ENCODE peak calls at places on chromosomes 3 and 15, in ten cellular contexts. E is iris pigment epithelial cell, V is renal cortical epithelial cell, Z is kidney, J is WTC11, H is cardiac septum, T is GM20000, O is posterior cingulate gyrus, N is RWPE1, Q is frontal cortex. A is an unnamed sample.

GRCh38 chr3:61922118-61922517 is 360.7 kb downstream of the PTPRG start:
- DNase-seq in V (no peak), H (no peak), Q (no peak), E (peak), N (no peak), J (no peak), O (no peak), Z (no peak), T (no peak), A (peak)

GRCh38 chr3:196632033-196632751 is 7.3 kb upstream of the NRROS start:
- DNase-seq in E (peak), H (peak), Z (peak), Q (peak), N (peak), O (peak), V (peak), T (peak), J (peak), A (peak)

GRCh38 chr3:108152261-108152660 is 61.4 kb upstream of the CD47 start:
- DNase-seq in Z (no peak), O (no peak), V (peak), N (no peak), E (no peak), Q (no peak), T (no peak), H (no peak), J (no peak), A (peak)

GRCh38 chr15:79198461-79198860 is 84.1 kb upstream of the ANKRD34C start:
- DNase-seq in Q (no peak), J (no peak), V (no peak), T (no peak), E (no peak), H (no peak), Z (no peak), N (no peak), O (no peak), A (no peak)

GRCh38 chr3:96996009-96996408 is 181.6 kb downstream of the EPHA6 start:
- DNase-seq in V (no peak), N (no peak), E (no peak), T (no peak), Q (no peak), Z (no peak), J (no peak), O (no peak), H (no peak), A (no peak)

GRCh38 chr3:56613016-56613415 is 56.0 kb downstream of the CCDC66 start:
- DNase-seq in J (no peak), Z (no peak), E (no peak), N (no peak), T (no peak), H (no peak), Q (no peak), O (no peak), V (no peak), A (no peak)

GRCh38 chr3:185667574-185667973 is 81.5 kb downstream of the SENP2 start:
- DNase-seq in H (no peak), N (no peak), T (no peak), O (no peak), Q (no peak), J (no peak), V (no peak), E (no peak), Z (no peak), A (no peak)

GRCh38 chr3:10997196-10997595 is 4.6 kb downstream of the SLC6A1 start:
- DNase-seq in V (no peak), O (no peak), J (no peak), Q (no peak), E (no peak), N (no peak), H (no peak), Z (no peak), T (no peak), A (no peak)

GRCh38 chr3:10374311-10374710 is 53.4 kb upstream of the SEC13 start:
- DNase-seq in O (no peak), J (no peak), N (no peak), E (no peak), T (no peak), Q (no peak), Z (no peak), H (no peak), V (no peak), A (no peak)

GRCh38 chr3:9862391-9863235 is 17.4 kb downstream of the CIDEC start:
- DNase-seq in V (no peak), H (no peak), E (peak), O (no peak), J (peak), T (peak), Q (no peak), Z (peak), N (no peak), A (no peak)

GRCh38 chr3:187368251-187368733 is at the start of gene RTP4:
- DNase-seq in E (peak), N (peak), O (peak), H (no peak), T (peak), Q (peak), V (peak), J (no peak), Z (no peak), A (peak)

GRCh38 chr3:108757404-108757982 is at the start of gene RETNLB:
- DNase-seq in H (no peak), Z (no peak), V (no peak), O (no peak), T (no peak), N (no peak), E (no peak), Q (no peak), J (no peak), A (no peak)

GRCh38 chr15:78249131-78249530 is 14.8 kb upstream of the ACSBG1 start:
- DNase-seq in Q (no peak), T (no peak), Z (no peak), H (no peak), E (no peak), N (no peak), J (no peak), O (no peak), V (no peak), A (no peak)

GRCh38 chr3:120348065-120348980 is 831 bp downstream of the LRRC58 start:
- DNase-seq in N (peak), Q (peak), H (peak), V (peak), O (no peak), E (peak), Z (peak), J (peak), T (peak), A (peak)

GRCh38 chr3:190385835-190386688 is 1.9 kb upstream of the CLDN16 start:
- DNase-seq in Q (no peak), V (peak), E (peak), O (no peak), Z (no peak), J (no peak), H (no peak), N (peak), T (no peak), A (peak)

GRCh38 chr3:71416868-71417267 is 166.7 kb downstream of the FOXP1 start:
- DNase-seq in J (peak), Z (no peak), O (no peak), N (no peak), Q (no peak), E (no peak), T (no peak), H (no peak), V (no peak), A (no peak)

GRCh38 chr3:183924956-183925355 is 40.3 kb upstream of the PARL start:
- DNase-seq in T (no peak), O (no peak), E (peak), Z (no peak), J (no peak), Q (no peak), H (no peak), N (peak), V (peak), A (peak)

GRCh38 chr3:184585545-184585944 is 24.0 kb downstream of the EPHB3 start:
- DNase-seq in N (no peak), O (no peak), Z (no peak), V (no peak), H (no peak), Q (no peak), J (no peak), T (no peak), E (no peak), A (no peak)

GRCh38 chr3:161171113-161171512 is 50.0 kb upstream of the NMD3 start:
- DNase-seq in Q (no peak), T (no peak), H (peak), N (peak), J (no peak), V (peak), O (no peak), Z (peak), E (peak), A (peak)

GRCh38 chr3:14301558-14301957 is 100.8 kb upstream of the SLC6A6 start:
- DNase-seq in V (peak), O (no peak), N (no peak), Q (no peak), Z (no peak), E (peak), J (no peak), H (no peak), T (no peak), A (no peak)

GRCh38 chr15:76916369-76916768 is 11.2 kb upstream of the SCAPER start:
- DNase-seq in Q (no peak), T (no peak), N (no peak), E (no peak), H (no peak), V (no peak), Z (no peak), J (no peak), O (no peak), A (no peak)

GRCh38 chr15:39935241-39935640 is 1.3 kb downstream of the EIF2AK4 start:
- DNase-seq in T (no peak), V (no peak), O (no peak), Q (no peak), Z (no peak), N (no peak), J (no peak), E (no peak), H (no peak), A (no peak)

GRCh38 chr15:98671060-98672008 is 23.0 kb downstream of the IGF1R start:
- DNase-seq in E (peak), T (no peak), H (no peak), V (peak), J (no peak), Q (no peak), O (no peak), N (no peak), Z (no peak), A (peak)

GRCh38 chr3:61663728-61664492 is 102.5 kb downstream of the PTPRG start:
- DNase-seq in H (no peak), Q (no peak), V (peak), J (peak), Z (no peak), O (no peak), N (peak), T (no peak), E (peak), A (peak)

GRCh38 chr3:125644036-125645025 is 49.0 kb upstream of the OSBPL11 start:
- DNase-seq in J (no peak), H (no peak), T (no peak), V (peak), E (peak), O (no peak), Z (no peak), Q (no peak), N (no peak), A (peak)

GRCh38 chr3:69212411-69213160 is 90.2 kb upstream of the LMOD3 start:
- DNase-seq in V (peak), O (no peak), Z (no peak), T (peak), J (no peak), E (peak), H (no peak), Q (no peak), N (peak), A (peak)

GRCh38 chr15:55349282-55349681 is 30.3 kb downstream of the PIGB start:
- DNase-seq in T (no peak), N (no peak), V (no peak), J (no peak), O (no peak), E (no peak), H (no peak), Q (no peak), Z (no peak), A (no peak)

GRCh38 chr15:34810455-34811146 is 15.3 kb upstream of the ACTC1 start:
- DNase-seq in O (no peak), V (peak), T (no peak), Z (no peak), E (peak), J (no peak), Q (no peak), H (no peak), N (peak), A (peak)

GRCh38 chr3:155741081-155741480 is 3.8 kb downstream of the PLCH1 start:
- DNase-seq in Z (no peak), E (no peak), H (no peak), T (no peak), O (no peak), V (peak), N (no peak), Q (no peak), J (no peak), A (no peak)

GRCh38 chr3:36227982-36228381 is 152.3 kb upstream of the STAC start:
- DNase-seq in O (no peak), E (no peak), J (no peak), N (no peak), Z (no peak), H (no peak), T (no peak), Q (no peak), V (no peak), A (no peak)

GRCh38 chr3:73192036-73192738 is 130.7 kb downstream of the EBLN2 start:
- DNase-seq in Z (no peak), T (no peak), Q (no peak), N (no peak), E (no peak), V (no peak), J (peak), O (no peak), H (no peak), A (no peak)

GRCh38 chr3:110420158-110420641 is 651.4 kb upstream of the NECTIN3 start:
- DNase-seq in Q (no peak), O (no peak), E (peak), H (no peak), N (peak), T (no peak), V (peak), Z (no peak), J (no peak), A (peak)

GRCh38 chr3:60912876-60913275 is 338.4 kb downstream of the FHIT start:
- DNase-seq in T (no peak), J (no peak), H (no peak), V (peak), E (no peak), Q (no peak), O (no peak), N (no peak), Z (no peak), A (no peak)

GRCh38 chr3:30644615-30645014 is 38.2 kb downstream of the TGFBR2 start:
- DNase-seq in T (peak), H (no peak), O (no peak), Q (no peak), E (peak), Z (no peak), V (peak), N (no peak), J (no peak), A (peak)

GRCh38 chr15:37028609-37029287 is 71.6 kb downstream of the MEIS2 start:
- DNase-seq in E (peak), N (no peak), Q (no peak), T (no peak), Z (no peak), H (no peak), V (no peak), O (no peak), J (no peak), A (peak)

GRCh38 chr3:8464668-8465067 is 37.0 kb upstream of the LMCD1 start:
- DNase-seq in E (no peak), H (no peak), O (peak), T (no peak), N (no peak), J (no peak), Q (no peak), Z (no peak), V (no peak), A (no peak)

GRCh38 chr3:142987080-142987700 is 14.2 kb upstream of the U2SURP start:
- DNase-seq in O (no peak), N (peak), H (no peak), T (peak), E (peak), V (peak), J (no peak), Q (no peak), Z (no peak), A (peak)

GRCh38 chr3:32508731-32509130 is 6.1 kb upstream of the CMTM6 start:
- DNase-seq in V (no peak), J (no peak), Z (no peak), E (no peak), O (no peak), T (no peak), H (no peak), N (no peak), Q (no peak), A (peak)